ENCODE peak calls at places on chromosomes 4 and X, in nine cellular contexts. C, V, I, F, H, Z, E, S and Q are unnamed samples.

GRCh38 chr4:182126096-182126495 is 117.1 kb upstream of the TENM3 start:
- DNase-seq in E (no peak), V (no peak), I (no peak), F (no peak), S (no peak), Z (no peak), H (no peak), C (peak), Q (no peak)

GRCh38 chrX:50988649-50989048 is 78.1 kb downstream of the BMP15 start:
- DNase-seq in V (peak), H (no peak), Z (peak), S (peak), I (no peak), C (peak), E (no peak), F (peak), Q (no peak)

GRCh38 chr4:99811850-99812249 is 4.8 kb upstream of the DAPP1 start:
- DNase-seq in E (no peak), V (peak), S (peak), I (peak), C (peak), H (no peak), Z (peak), F (peak), Q (peak)

GRCh38 chr4:143773998-143774898 is 73.8 kb upstream of the FREM3 start:
- DNase-seq in C (peak), E (peak), S (peak), I (no peak), V (peak), Z (peak), F (peak), H (no peak), Q (peak)

GRCh38 chrX:118261136-118261535 is 84.8 kb upstream of the WDR44 start:
- DNase-seq in F (no peak), I (no peak), C (no peak), E (no peak), H (no peak), S (no peak), V (no peak), Z (no peak), Q (no peak)

GRCh38 chr4:73692284-73692683 is 48.1 kb upstream of the CXCL8 start:
- DNase-seq in E (no peak), V (peak), S (no peak), H (no peak), C (no peak), F (peak), Z (no peak), I (no peak), Q (no peak)

GRCh38 chr4:101693842-101694398 is 96.6 kb upstream of the BANK1 start:
- DNase-seq in C (no peak), I (no peak), V (no peak), F (no peak), S (no peak), E (no peak), H (no peak), Z (no peak), Q (no peak)

GRCh38 chrX:17738002-17738713 is 865 bp downstream of the SCML1 start:
- DNase-seq in H (no peak), F (peak), E (peak), I (peak), S (peak), V (peak), C (peak), Z (peak), Q (peak)

GRCh38 chrX:121132675-121133074 is 85.3 kb downstream of the GLUD2 start:
- DNase-seq in V (no peak), E (no peak), S (no peak), I (no peak), Z (no peak), F (no peak), H (no peak), C (no peak), Q (no peak)

GRCh38 chrX:151871244-151871643 is 41.4 kb upstream of the MAGEA4 start:
- DNase-seq in I (no peak), Z (no peak), F (peak), C (peak), V (peak), H (no peak), S (no peak), E (no peak), Q (no peak)

GRCh38 chr4:47465008-47465407 is 1.5 kb upstream of the COMMD8 start:
- DNase-seq in I (no peak), H (no peak), E (no peak), V (no peak), C (no peak), Z (peak), F (no peak), S (no peak), Q (no peak)

GRCh38 chr4:76704133-76704881 is 193.6 kb downstream of the SOWAHB start:
- DNase-seq in V (peak), F (peak), H (no peak), Z (no peak), E (no peak), I (no peak), S (peak), C (peak), Q (peak)

GRCh38 chr4:134935320-134935719 is 733.7 kb upstream of the PABPC4L start:
- DNase-seq in E (no peak), F (peak), I (no peak), C (no peak), Z (peak), H (no peak), V (peak), S (no peak), Q (no peak)

GRCh38 chr4:121339307-121339706 is 41.5 kb downstream of the QRFPR start:
- DNase-seq in F (no peak), H (no peak), V (peak), C (no peak), I (no peak), E (no peak), S (no peak), Z (no peak), Q (no peak)

GRCh38 chr4:38377195-38377594 is 286.8 kb upstream of the KLF3 start:
- DNase-seq in C (no peak), I (no peak), H (no peak), F (no peak), Z (no peak), S (no peak), E (no peak), V (no peak), Q (no peak)

GRCh38 chr4:78477276-78477675 is 74.3 kb upstream of the ANXA3 start:
- DNase-seq in E (no peak), Z (no peak), I (no peak), F (peak), H (no peak), V (peak), S (no peak), C (peak), Q (no peak)

GRCh38 chrX:111719426-111720210 is 38.6 kb downstream of the ALG13 start:
- DNase-seq in V (peak), F (peak), I (no peak), H (no peak), C (peak), S (no peak), E (no peak), Z (peak), Q (no peak)

DNA sequence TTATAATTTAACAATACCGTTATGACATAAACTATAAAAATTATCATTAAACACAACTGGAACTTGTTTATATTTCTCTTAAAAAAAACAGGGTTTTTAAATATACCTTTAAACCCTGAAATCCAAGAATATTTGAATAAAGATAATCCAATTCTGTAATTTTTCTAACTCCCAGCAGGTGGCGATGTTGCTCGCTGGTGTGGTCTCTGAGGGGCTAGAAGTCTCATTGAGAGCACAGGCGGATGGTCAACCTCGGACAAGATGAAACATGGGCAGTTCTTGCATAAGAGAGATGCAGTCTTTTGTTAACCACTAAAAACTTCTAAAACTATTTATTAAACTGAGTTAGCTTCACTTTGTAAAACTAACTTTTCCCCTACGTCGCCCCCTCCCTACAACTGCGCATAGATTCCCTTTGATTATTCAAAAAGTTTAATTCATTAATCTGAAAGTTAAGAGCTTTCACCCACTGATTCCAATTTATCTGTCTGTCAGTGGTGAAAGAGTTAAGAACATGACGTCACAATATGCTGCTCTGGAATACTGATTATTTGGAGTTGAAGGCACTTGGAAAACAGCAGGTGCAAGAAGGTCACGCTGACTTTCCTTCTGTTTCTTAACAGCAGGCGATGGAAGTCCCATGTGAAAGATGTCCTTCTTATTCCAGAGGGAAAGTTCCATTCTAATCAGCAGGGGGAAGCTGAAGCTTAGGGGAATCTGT is 29.5 kb downstream of the DMP1 start:
- DNase-seq in Z (peak), E (peak), S (no peak), F (peak), H (no peak), C (peak), V (peak), I (peak), Q (peak)
- H3K4me3 ChIP-seq in Z (no peak), E (no peak), S (no peak), F (no peak), H (no peak), C (no peak), V (no peak), I (no peak), Q (no peak)

GRCh38 chr4:122874194-122874593 is 47.6 kb downstream of the FGF2 start:
- DNase-seq in H (no peak), E (no peak), Z (peak), C (peak), V (peak), I (no peak), F (peak), S (no peak), Q (peak)
- H3K4me3 ChIP-seq in H (no peak), E (no peak), Z (no peak), C (no peak), V (peak), I (no peak), F (no peak), S (no peak), Q (no peak)

DNA sequence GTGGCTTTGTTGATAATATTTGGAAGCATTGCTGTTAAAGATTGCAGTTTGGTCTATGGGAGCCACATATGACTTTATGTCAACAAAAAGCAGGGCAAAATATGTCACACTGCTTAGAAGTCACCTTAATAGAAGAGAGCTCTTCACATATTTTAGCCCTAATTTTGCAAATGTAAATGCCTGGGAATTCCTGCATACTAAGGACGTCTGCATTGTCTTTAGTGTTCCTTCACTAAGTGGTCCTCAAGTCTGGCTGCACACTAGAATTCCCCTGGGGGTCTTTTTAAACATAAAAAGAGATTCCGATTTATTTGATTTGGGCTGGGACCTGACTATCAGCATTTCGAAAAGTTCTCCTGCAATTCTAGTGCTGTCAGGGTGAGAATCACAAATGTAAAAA is 495.1 kb upstream of the FAM241A start:
- DNase-seq in S (no peak), Z (no peak), E (no peak), F (no peak), V (no peak), I (no peak), H (no peak), C (no peak), Q (no peak)
- H3K4me3 ChIP-seq in S (no peak), Z (no peak), E (no peak), F (no peak), V (no peak), I (no peak), H (no peak), C (no peak), Q (no peak)

DNA sequence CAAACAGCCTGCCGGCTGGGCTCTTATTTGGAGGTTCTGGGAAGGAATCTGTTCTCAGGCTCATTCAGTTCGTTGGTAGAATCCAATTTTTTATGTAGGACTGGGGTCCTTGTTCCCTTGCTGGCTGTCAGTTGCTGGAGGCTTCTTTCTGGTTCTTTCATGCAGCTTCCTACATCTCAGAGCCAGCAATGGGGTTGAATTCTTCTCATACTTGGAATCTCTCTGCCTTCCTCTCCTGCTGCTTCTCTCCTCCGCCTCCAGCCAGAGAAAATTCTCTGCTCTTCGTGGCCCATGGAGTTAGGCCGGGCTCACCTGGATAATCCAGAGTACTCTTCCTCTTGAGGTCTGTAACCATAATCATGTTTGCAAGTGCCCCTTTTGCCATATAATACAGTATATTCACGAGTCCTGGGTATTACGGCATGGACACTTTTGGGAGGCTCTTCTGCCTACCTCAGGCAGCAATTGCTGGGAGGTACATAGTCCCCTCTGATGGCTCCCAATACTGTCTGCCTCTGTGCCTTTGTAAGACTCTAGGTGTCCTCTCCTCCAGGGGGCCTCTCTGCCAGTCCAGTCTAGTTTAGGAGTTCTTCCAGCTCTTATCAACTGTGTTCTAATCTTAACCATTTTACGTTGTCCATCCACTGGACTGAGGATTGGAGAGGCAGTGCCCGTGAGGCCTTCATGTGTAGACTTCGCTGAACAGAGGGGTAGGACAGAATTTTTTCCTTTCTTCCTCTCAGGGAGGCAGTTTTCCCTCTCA is 2.2 kb downstream of the TRMT44 start:
- DNase-seq in I (no peak), S (no peak), Z (no peak), H (no peak), V (no peak), C (no peak), E (no peak), F (no peak), Q (no peak)
- H3K4me3 ChIP-seq in I (no peak), S (no peak), Z (peak), H (peak), V (peak), C (no peak), E (peak), F (peak), Q (no peak)

GRCh38 chr4:184591070-184591677 is 58.1 kb downstream of the CASP3 start:
- DNase-seq in E (no peak), H (no peak), Z (no peak), C (no peak), I (no peak), F (no peak), V (no peak), S (no peak), Q (no peak)
- H3K4me3 ChIP-seq in E (no peak), H (no peak), Z (no peak), C (no peak), I (no peak), F (no peak), V (no peak), S (no peak), Q (no peak)

GRCh38 chr4:154807042-154807630 is 26.1 kb downstream of the RBM46 start:
- DNase-seq in C (peak), H (no peak), V (peak), I (no peak), S (no peak), Z (peak), E (no peak), F (peak), Q (no peak)
- H3K4me3 ChIP-seq in C (no peak), H (no peak), V (peak), I (no peak), S (no peak), Z (no peak), E (peak), F (no peak), Q (no peak)

GRCh38 chr4:157222764-157223145 is 2.2 kb downstream of the GRIA2 start:
- DNase-seq in I (no peak), Z (no peak), H (no peak), S (no peak), C (no peak), V (no peak), E (no peak), F (no peak), Q (no peak)
- H3K4me3 ChIP-seq in I (no peak), Z (no peak), H (peak), S (no peak), C (peak), V (peak), E (peak), F (peak), Q (no peak)

DNA sequence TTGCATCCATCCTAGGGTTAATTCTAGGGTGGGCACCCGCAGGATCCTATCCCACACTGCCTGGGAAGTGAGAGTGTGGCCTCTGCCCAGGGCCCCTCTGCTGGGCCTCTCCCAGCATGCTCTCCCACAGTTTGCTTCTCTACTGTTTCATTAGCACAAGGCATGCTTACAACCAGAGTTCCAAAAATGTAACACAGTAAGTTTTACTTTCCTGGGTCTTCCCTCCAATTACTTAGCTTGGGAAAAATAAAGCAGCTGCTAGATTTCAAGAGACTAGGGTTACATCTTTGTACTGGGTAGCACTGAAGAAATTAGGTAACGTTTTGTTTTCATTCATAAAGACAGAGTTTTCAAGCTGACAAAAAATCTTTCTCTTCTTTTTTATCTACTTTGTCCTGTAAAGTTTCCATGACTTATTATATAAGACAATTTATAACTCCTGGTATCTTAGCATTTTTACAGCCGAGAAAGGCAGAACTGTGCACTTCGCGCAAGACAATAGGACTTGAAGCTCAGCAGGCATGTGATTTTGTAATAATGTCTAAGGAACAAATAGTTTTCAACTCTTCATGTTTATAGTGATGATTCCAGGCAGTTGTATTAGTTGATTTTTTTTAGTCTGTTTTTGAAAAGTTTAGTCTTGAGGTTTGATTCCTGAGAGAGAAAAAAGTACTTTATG is 131.2 kb upstream of the PCDH18 start:
- DNase-seq in C (no peak), S (no peak), V (no peak), Z (no peak), H (no peak), I (no peak), F (peak), E (no peak), Q (no peak)
- H3K4me3 ChIP-seq in C (no peak), S (no peak), V (peak), Z (no peak), H (no peak), I (no peak), F (no peak), E (no peak), Q (no peak)

GRCh38 chr4:185399466-185399865 is 2.8 kb downstream of the ANKRD37 start:
- DNase-seq in V (no peak), Z (no peak), C (no peak), E (no peak), I (no peak), S (no peak), F (no peak), H (no peak), Q (no peak)

GRCh38 chr4:185396724-185397402 is at the start of gene ANKRD37:
- DNase-seq in Z (no peak), F (peak), I (no peak), V (peak), C (peak), E (peak), H (peak), S (peak), Q (peak)

GRCh38 chr4:185395255-185395955 is at the start of gene LRP2BP:
- DNase-seq in F (peak), S (no peak), Z (peak), V (peak), C (no peak), E (no peak), H (no peak), I (no peak), Q (no peak)

GRCh38 chr4:185395956-185396723 is 416 bp upstream of the LRP2BP start:
- DNase-seq in C (peak), S (peak), I (peak), F (peak), V (peak), Z (peak), E (peak), H (peak), Q (peak)

DNA sequence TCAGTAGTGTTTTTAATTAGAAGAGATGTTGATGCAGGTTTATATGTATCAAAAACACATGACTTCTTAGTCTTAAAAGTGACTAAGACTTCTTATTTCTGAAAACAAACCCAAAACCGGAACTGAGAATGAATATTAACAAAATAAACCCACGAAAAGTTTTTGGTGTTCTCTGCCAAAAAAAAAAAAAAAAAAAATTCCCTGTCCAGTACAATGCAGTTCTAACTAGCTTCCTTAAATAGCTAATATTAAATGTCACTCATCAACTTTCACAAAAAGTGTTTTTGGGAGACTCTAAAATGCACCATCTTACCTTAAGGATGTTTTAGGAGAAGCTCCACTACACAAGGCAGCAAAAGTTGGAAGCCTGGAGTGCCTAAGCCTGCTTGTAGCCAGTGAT is 2.0 kb downstream of the ANKRD37 start:
- DNase-seq in E (no peak), C (no peak), V (no peak), I (no peak), H (no peak), F (no peak), S (no peak), Z (no peak), Q (no peak)
- H3K4me3 ChIP-seq in E (no peak), C (no peak), V (no peak), I (no peak), H (peak), F (no peak), S (no peak), Z (no peak), Q (no peak)

GRCh38 chrX:41105005-41105404 is 19.8 kb downstream of the USP9X start:
- DNase-seq in V (no peak), S (no peak), I (no peak), F (no peak), C (no peak), Z (no peak), E (no peak), H (no peak), Q (no peak)

GRCh38 chrX:41108684-41109205 is 23.5 kb downstream of the USP9X start:
- DNase-seq in Z (no peak), F (no peak), S (no peak), H (no peak), C (no peak), I (no peak), V (no peak), E (no peak), Q (no peak)

GRCh38 chrX:41110801-41111625 is 25.8 kb downstream of the USP9X start:
- DNase-seq in V (no peak), Z (peak), I (no peak), E (no peak), S (no peak), F (peak), C (peak), H (no peak), Q (no peak)

GRCh38 chrX:41108007-41108683 is 22.9 kb downstream of the USP9X start:
- DNase-seq in V (peak), Z (no peak), S (no peak), E (no peak), I (no peak), F (no peak), C (no peak), H (no peak), Q (no peak)
- H3K4me3 ChIP-seq in V (no peak), Z (no peak), S (no peak), E (no peak), I (no peak), F (no peak), C (no peak), H (no peak), Q (no peak)